ENCODE peak calls at places on chromosome 9, in five cellular contexts. C, W, D, J and M are unnamed samples.

GRCh38 chr9:38227061-38227540 is 158.1 kb upstream of the SHB start:
- DNase-seq in C (peak; percentile 80), W (peak; percentile 61), D (peak; percentile 86), J (peak; percentile 17), M (peak; percentile 65)

GRCh38 chr9:92740969-92741368 is 23.7 kb downstream of the BICD2 start:
- DNase-seq in W (no peak), D (no peak), J (no peak), C (no peak), M (no peak)

GRCh38 chr9:95127249-95128176 is 190.0 kb downstream of the FANCC start:
- DNase-seq in C (peak; percentile 74), D (peak; percentile 82), W (peak; percentile 78), J (peak; percentile 53), M (peak; percentile 69)

GRCh38 chr9:124124729-124125589 is 113.4 kb downstream of the LHX2 start:
- DNase-seq in J (no peak), C (no peak), W (no peak), D (no peak), M (no peak)

GRCh38 chr9:73067074-73067473 is 84.6 kb upstream of the ANXA1 start:
- DNase-seq in C (no peak), J (no peak), D (no peak), W (no peak), M (no peak)

GRCh38 chr9:20618361-20618799 is 3.9 kb downstream of the MLLT3 start:
- DNase-seq in W (peak; percentile 92), C (peak; percentile 18), D (no peak), J (peak; percentile 14), M (no peak)

GRCh38 chr9:127418037-127418471 is 6.1 kb upstream of the ZNF79 start:
- DNase-seq in D (peak; percentile 61), C (peak; percentile 75), W (peak; percentile 15), J (peak; percentile 44), M (peak; percentile 67)

GRCh38 chr9:106670418-106670817 is 192.5 kb upstream of the ZNF462 start:
- DNase-seq in W (no peak), J (no peak), D (no peak), C (no peak), M (no peak)

GRCh38 chr9:125748511-125749099 is 1.4 kb downstream of the PBX3 start:
- DNase-seq in D (no peak), J (no peak), W (no peak), C (no peak), M (no peak)

GRCh38 chr9:101536938-101537337 is 3.3 kb downstream of the RNF20 start:
- DNase-seq in W (peak; percentile 37), C (no peak), J (peak; percentile 12), D (no peak), M (peak; percentile 42)

GRCh38 chr9:132351404-132352050 is 3.3 kb downstream of the SETX start:
- DNase-seq in W (no peak), C (no peak), J (no peak), D (no peak), M (peak; percentile 34)

GRCh38 chr9:36572515-36573418 is at the start of gene MELK:
- DNase-seq in J (peak; percentile 71), C (peak; percentile 95), W (peak; percentile 82), D (peak; percentile 90), M (peak; percentile 82)

GRCh38 chr9:111094433-111095421 is 56.5 kb upstream of the LPAR1 start:
- DNase-seq in W (no peak), C (peak; percentile 8), J (no peak), D (no peak), M (peak; percentile 12)

GRCh38 chr9:136587944-136588662 is 42.3 kb upstream of the NOTCH1 start:
- DNase-seq in J (no peak), W (peak; percentile 15), C (no peak), D (peak; percentile 75), M (peak; percentile 90)

GRCh38 chr9:135762921-135763320 is 60.9 kb downstream of the KCNT1 start:
- DNase-seq in J (no peak), W (no peak), C (no peak), D (no peak), M (no peak)

GRCh38 chr9:81517954-81518353 is 171.4 kb downstream of the TLE1 start:
- DNase-seq in C (no peak), D (no peak), J (no peak), W (no peak), M (no peak)

GRCh38 chr9:35516481-35516880 is 26.6 kb downstream of the RUSC2 start:
- DNase-seq in D (no peak), W (peak; percentile 43), J (no peak), C (peak; percentile 33), M (no peak)

GRCh38 chr9:95098391-95098921 is 219.1 kb downstream of the FANCC start:
- DNase-seq in D (no peak), C (no peak), W (no peak), J (no peak), M (no peak)

GRCh38 chr9:38371495-38371894 is 21.0 kb upstream of the ALDH1B1 start:
- DNase-seq in D (peak; percentile 60), J (peak; percentile 76), C (peak; percentile 64), W (no peak), M (peak; percentile 12)

GRCh38 chr9:14089051-14089798 is 224.7 kb downstream of the NFIB start:
- DNase-seq in W (no peak), J (no peak), D (no peak), C (no peak), M (no peak)

GRCh38 chr9:7177383-7177782 is 419.6 kb downstream of the KDM4C start:
- DNase-seq in J (no peak), C (no peak), W (no peak), D (no peak), M (no peak)

GRCh38 chr9:134491436-134491835 is 150.2 kb upstream of the COL5A1 start:
- DNase-seq in D (no peak), C (no peak), W (no peak), J (no peak), M (no peak)

GRCh38 chr9:20317701-20318100 is 304.6 kb downstream of the MLLT3 start:
- DNase-seq in J (no peak), C (no peak), D (no peak), W (no peak), M (no peak)

GRCh38 chr9:86939311-86939710 is 8.0 kb downstream of the GAS1 start:
- DNase-seq in C (no peak), J (no peak), W (no peak), D (no peak), M (no peak)

GRCh38 chr9:116572095-116572748 is 114.9 kb upstream of the TRIM32 start:
- DNase-seq in J (peak; percentile 64), D (peak; percentile 93), C (peak; percentile 87), W (peak; percentile 41), M (peak; percentile 71)

GRCh38 chr9:76401580-76402354 is 7.5 kb upstream of the RFK start:
- DNase-seq in W (no peak), C (no peak), J (peak; percentile 91), D (no peak), M (no peak)

GRCh38 chr9:126611592-126612328 is 2.0 kb upstream of the LMX1B start:
- DNase-seq in J (peak; percentile 36), C (peak; percentile 80), W (peak; percentile 46), D (peak; percentile 84), M (peak; percentile 76)

GRCh38 chr9:108786322-108786721 is 69.5 kb downstream of the ACTL7B start:
- DNase-seq in D (no peak), W (no peak), C (no peak), J (no peak), M (no peak)

GRCh38 chr9:114176601-114177295 is 21.4 kb downstream of the COL27A1 start:
- DNase-seq in D (no peak), C (no peak), W (no peak), J (no peak), M (peak; percentile 41)

GRCh38 chr9:38008168-38009034 is 60.6 kb downstream of the SHB start:
- DNase-seq in J (peak; percentile 76), D (peak; percentile 75), W (peak; percentile 80), C (peak; percentile 91), M (peak; percentile 82)

GRCh38 chr9:38066167-38066906 is 2.7 kb downstream of the SHB start:
- DNase-seq in C (no peak), W (no peak), J (no peak), D (no peak), M (no peak)

GRCh38 chr9:110926828-110927227 is 111.4 kb downstream of the LPAR1 start:
- DNase-seq in C (no peak), D (no peak), W (no peak), J (no peak), M (no peak)

GRCh38 chr9:129124507-129125069 is 13.4 kb downstream of the PTPA start:
- DNase-seq in D (no peak), C (no peak), J (no peak), W (no peak), M (no peak)
- TF ChIP-seq MYC in D (no peak), C (no peak), J (no peak), W (no peak), M (no peak)

DNA sequence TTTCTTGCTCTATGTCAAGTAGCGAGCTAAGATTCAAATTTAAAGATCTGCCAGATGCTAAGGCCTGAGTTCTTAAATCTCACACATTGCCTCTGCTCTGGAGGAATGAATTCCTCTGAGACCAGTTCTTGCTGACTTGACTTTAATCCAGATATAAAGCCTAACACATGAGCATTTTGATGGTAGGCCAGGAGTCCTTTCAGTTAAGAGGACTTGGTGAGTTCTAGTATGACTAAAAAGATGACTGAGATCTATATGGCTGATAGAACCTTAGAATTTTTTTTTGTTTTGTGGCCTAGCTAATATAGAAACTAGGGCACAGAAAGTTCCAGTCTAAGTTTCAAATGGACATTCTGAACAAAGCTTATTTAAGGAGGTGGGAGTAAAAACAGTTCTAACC is 1.4 kb upstream of the INIP start:
- DNase-seq in D (no peak), W (no peak), J (no peak), C (no peak), M (no peak)
- H3K4me3 ChIP-seq in D (no peak overlapping the region), W (no peak overlapping the region), J (no peak overlapping the region), C (no peak overlapping the region), M (no peak overlapping the region)

GRCh38 chr9:90099262-90099982 is 494.6 kb downstream of the GADD45G start:
- DNase-seq in D (no peak), W (peak; percentile 2), C (no peak), J (peak; percentile 12), M (peak; percentile 44)
- TF ChIP-seq MYC in D (no peak), W (no peak), C (no peak), J (no peak), M (no peak)

DNA sequence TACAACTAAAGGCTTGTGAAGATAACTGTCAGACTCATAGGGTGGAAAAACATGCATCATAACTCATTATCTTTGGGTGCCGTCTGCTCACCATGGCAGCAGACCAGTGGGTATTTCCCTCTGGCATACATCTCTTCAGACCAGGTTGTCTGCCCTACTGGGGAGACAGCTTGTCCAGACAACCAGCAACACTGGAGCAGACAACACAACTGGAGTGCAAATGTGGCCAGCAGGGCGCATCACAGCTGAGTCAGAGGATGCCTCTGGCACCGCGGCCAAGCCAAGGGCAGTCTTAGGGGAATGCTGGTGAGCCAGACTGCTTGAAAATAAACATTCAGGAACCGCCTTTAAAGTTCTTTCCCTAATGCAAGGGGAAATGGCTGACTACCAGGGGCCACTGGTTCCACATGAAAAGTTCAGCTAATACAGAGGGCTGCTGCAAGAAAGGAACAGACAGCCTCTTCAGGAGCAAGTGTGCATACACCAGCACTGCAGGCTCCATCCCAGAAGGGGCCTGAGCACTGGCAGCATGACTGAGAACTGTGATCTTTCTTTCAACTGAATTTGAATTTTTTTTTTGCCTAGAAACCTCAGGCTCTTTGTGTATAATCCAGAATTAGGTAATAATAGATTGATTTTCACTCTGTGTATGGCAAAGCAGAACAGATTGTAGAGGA is 77.3 kb downstream of the MAMDC2 start:
- DNase-seq in D (no peak), W (peak; percentile 58), C (no peak), J (no peak), M (no peak)
- H3K4me3 ChIP-seq in D (no peak overlapping the region), W (no peak overlapping the region), C (no peak overlapping the region), J (no peak overlapping the region), M (no peak overlapping the region)

GRCh38 chr9:130305381-130305780 is 39.8 kb downstream of the HMCN2 start:
- DNase-seq in C (no peak), D (no peak), J (no peak), W (no peak), M (no peak)
- TF ChIP-seq MYC in C (no peak), D (no peak), J (no peak), W (no peak), M (no peak)